ENCODE peak calls at places on chromosomes 6 and 20, in six cellular contexts. O, W, D, E, Z and Q are unnamed samples.

GRCh38 chr6:81262656-81263055 is 489.8 kb downstream of the TENT5A start:
- DNase-seq in O (no peak), D (no peak), Z (no peak), W (no peak), E (no peak), Q (no peak)

GRCh38 chr6:37742401-37742760 is 44.7 kb upstream of the MDGA1 start:
- DNase-seq in O (no peak), Z (no peak), W (no peak), D (no peak), E (no peak), Q (no peak)

GRCh38 chr20:3378138-3378537 is 29.3 kb downstream of the DNAAF9 start:
- DNase-seq in O (no peak), E (no peak), D (no peak), Z (no peak), W (no peak), Q (no peak)

GRCh38 chr6:18431581-18431980 is 44.4 kb downstream of the RNF144B start:
- DNase-seq in W (no peak), O (no peak), D (no peak), Z (no peak), E (no peak), Q (no peak)

GRCh38 chr6:53925891-53926290 is 131.1 kb downstream of the LRRC1 start:
- DNase-seq in E (no peak), D (no peak), O (no peak), Z (no peak), W (no peak), Q (no peak)

GRCh38 chr6:168133707-168134398 is 54.8 kb upstream of the FRMD1 start:
- DNase-seq in Z (no peak), E (no peak), O (no peak), D (no peak), W (no peak), Q (peak)

GRCh38 chr6:111474106-111474505 is 8.9 kb downstream of the REV3L start:
- DNase-seq in W (no peak), O (no peak), Z (no peak), D (no peak), E (no peak), Q (no peak)

GRCh38 chr6:56962451-56962850 is 7.5 kb downstream of the BEND6 start:
- DNase-seq in W (no peak), Z (no peak), O (no peak), E (no peak), D (no peak), Q (no peak)

GRCh38 chr6:1917628-1918371 is 308.1 kb downstream of the FOXC1 start:
- DNase-seq in D (peak), E (no peak), Z (no peak), W (no peak), O (peak), Q (no peak)

GRCh38 chr6:64547594-64548268 is 912.1 kb downstream of the PHF3 start:
- DNase-seq in Z (peak), W (no peak), O (no peak), E (no peak), D (no peak), Q (no peak)

GRCh38 chr6:109609737-109610136 is 81.3 kb downstream of the AK9 start:
- DNase-seq in W (no peak), E (no peak), Z (no peak), D (no peak), O (no peak), Q (no peak)

GRCh38 chr6:122845464-122845863 is 56.4 kb downstream of the SMPDL3A start:
- DNase-seq in D (no peak), E (no peak), O (no peak), W (no peak), Z (no peak), Q (no peak)

GRCh38 chr20:1370548-1371110 is 22.2 kb downstream of the FKBP1A start:
- DNase-seq in D (no peak), E (no peak), O (no peak), W (no peak), Z (no peak), Q (no peak)

GRCh38 chr6:34926655-34927054 is 37.6 kb downstream of the ANKS1A start:
- DNase-seq in W (no peak), O (no peak), E (no peak), D (peak), Z (no peak), Q (no peak)

GRCh38 chr6:99364026-99364425 is 14.6 kb upstream of the FAXC start:
- DNase-seq in W (no peak), E (no peak), D (no peak), O (no peak), Z (no peak), Q (no peak)

GRCh38 chr20:20358801-20359200 is 9.1 kb upstream of the INSM1 start:
- DNase-seq in Z (no peak), O (no peak), W (no peak), D (no peak), E (no peak), Q (no peak)

GRCh38 chr6:109025639-109026038 is 69.0 kb downstream of the SESN1 start:
- DNase-seq in Z (no peak), O (no peak), D (no peak), W (no peak), E (no peak), Q (no peak)

GRCh38 chr20:37451616-37452015 is 69.4 kb upstream of the NNAT start:
- DNase-seq in E (no peak), Z (no peak), O (no peak), D (no peak), W (no peak), Q (no peak)